ENCODE peak calls at places on chromosomes 5 and 9, in five cellular contexts. M is AG10803, X is thyroid gland, I is B cell, K is nephron progenitor cell. Z is an unnamed sample.

GRCh38 chr9:22986556-22986955 is 539.9 kb downstream of the DMRTA1 start:
- DNase-seq in M (no peak), X (no peak), I (no peak), K (no peak), Z (no peak)

GRCh38 chr5:119398713-119399492 is 43.1 kb downstream of the TNFAIP8 start:
- DNase-seq in M (peak; percentile 88), X (peak; percentile 89), I (no peak), K (peak; percentile 4), Z (peak; percentile 29)

GRCh38 chr9:6552738-6553121 is 92.8 kb downstream of the GLDC start:
- DNase-seq in M (no peak), X (no peak), I (no peak), K (no peak), Z (peak; percentile 20)

GRCh38 chr5:138696501-138696900 is 56.7 kb upstream of the CTNNA1 start:
- DNase-seq in M (peak; percentile 33), X (no peak), I (no peak), K (no peak), Z (peak; percentile 52)

GRCh38 chr5:105924366-105924765 is 1746.4 kb downstream of the EFNA5 start:
- DNase-seq in M (peak; percentile 67), X (no peak), I (no peak), K (no peak), Z (no peak)

GRCh38 chr9:80147866-80148265 is 576.1 kb downstream of the TLE4 start:
- DNase-seq in M (no peak), X (no peak), I (no peak), K (no peak), Z (no peak)

GRCh38 chr9:124297553-124297905 is 39.8 kb downstream of the NEK6 start:
- DNase-seq in M (peak; percentile 98), X (peak; percentile 91), I (no peak), K (no peak), Z (peak; percentile 90)

GRCh38 chr5:106894964-106895363 is 775.8 kb downstream of the EFNA5 start:
- DNase-seq in M (peak; percentile 23), X (no peak), I (no peak), K (no peak), Z (no peak)

GRCh38 chr5:170338933-170339779 is 41.6 kb upstream of the LCP2 start:
- DNase-seq in M (no peak), X (no peak), I (peak; percentile 73), K (no peak), Z (no peak)

GRCh38 chr5:174690256-174690655 is 34.1 kb upstream of the MSX2 start:
- DNase-seq in M (no peak), X (no peak), I (no peak), K (peak; percentile 25), Z (no peak)

GRCh38 chr5:149062371-149063016 is 368 bp downstream of the SH3TC2 start:
- DNase-seq in M (peak; percentile 79), X (no peak), I (no peak), K (no peak), Z (peak; percentile 97)

GRCh38 chr9:32926901-32927300 is 74.5 kb downstream of the APTX start:
- DNase-seq in M (peak; percentile 6), X (no peak), I (no peak), K (no peak), Z (peak; percentile 7)

GRCh38 chr9:114055061-114055460 is 23.0 kb downstream of the AMBP start:
- DNase-seq in M (no peak), X (no peak), I (no peak), K (no peak), Z (no peak)

GRCh38 chr9:126348911-126349550 is 22.4 kb downstream of the MVB12B start:
- DNase-seq in M (no peak), X (no peak), I (no peak), K (no peak), Z (no peak)

GRCh38 chr5:157286761-157287211 is 20.9 kb downstream of the CYFIP2 start:
- DNase-seq in M (peak; percentile 28), X (peak; percentile 25), I (no peak), K (no peak), Z (no peak)

GRCh38 chr5:150122158-150122510 is 33.5 kb downstream of the PDGFRB start:
- DNase-seq in M (no peak), X (no peak), I (no peak), K (no peak), Z (no peak)

GRCh38 chr5:98768160-98769005 is 5.1 kb upstream of the RGMB start:
- DNase-seq in M (peak; percentile 69), X (peak; percentile 43), I (peak; percentile 51), K (peak; percentile 69), Z (peak; percentile 59)

GRCh38 chr5:172106511-172107356 is 81.3 kb downstream of the STK10 start:
- DNase-seq in M (no peak), X (peak; percentile 52), I (peak; percentile 78), K (peak; percentile 91), Z (peak; percentile 30)

GRCh38 chr5:81794246-81794645 is 43.3 kb upstream of the SSBP2 start:
- DNase-seq in M (no peak), X (no peak), I (no peak), K (no peak), Z (no peak)

GRCh38 chr5:38258319-38259061 is at the start of gene EGFLAM:
- DNase-seq in M (no peak), X (peak; percentile 13), I (no peak), K (peak; percentile 87), Z (no peak)

GRCh38 chr5:98750693-98751092 is 22.8 kb upstream of the RGMB start:
- DNase-seq in M (no peak), X (no peak), I (peak; percentile 9), K (no peak), Z (no peak)

GRCh38 chr5:108747111-108748009 is at the start of gene FER:
- DNase-seq in M (peak; percentile 71), X (peak; percentile 54), I (peak; percentile 79), K (no peak), Z (peak; percentile 67)

GRCh38 chr9:124507880-124508432 is 757 bp upstream of the NR5A1 start:
- DNase-seq in M (no peak), X (no peak), I (no peak), K (no peak), Z (no peak)

GRCh38 chr9:87592554-87593394 is 95.1 kb downstream of the DAPK1 start:
- DNase-seq in M (peak; percentile 63), X (peak; percentile 79), I (no peak), K (no peak), Z (peak; percentile 37)

GRCh38 chr9:122835313-122835731 is 6.9 kb upstream of the PDCL start:
- DNase-seq in M (no peak), X (no peak), I (no peak), K (no peak), Z (no peak)

GRCh38 chr5:33994845-33995244 is 10.4 kb upstream of the SLC45A2 start:
- DNase-seq in M (peak; percentile 90), X (no peak), I (no peak), K (no peak), Z (peak; percentile 57)

GRCh38 chr5:55618318-55618717 is 83.6 kb upstream of the PLPP1 start:
- DNase-seq in M (no peak), X (no peak), I (no peak), K (no peak), Z (no peak)

GRCh38 chr5:56561-57290 is 35.2 kb upstream of the PLEKHG4B start:
- DNase-seq in M (peak; percentile 20), X (no peak), I (no peak), K (peak; percentile 81), Z (peak; percentile 14)

GRCh38 chr5:151095341-151096000 is 14.6 kb upstream of the TNIP1 start:
- DNase-seq in M (peak; percentile 51), X (peak; percentile 56), I (no peak), K (peak; percentile 31), Z (no peak)

DNA sequence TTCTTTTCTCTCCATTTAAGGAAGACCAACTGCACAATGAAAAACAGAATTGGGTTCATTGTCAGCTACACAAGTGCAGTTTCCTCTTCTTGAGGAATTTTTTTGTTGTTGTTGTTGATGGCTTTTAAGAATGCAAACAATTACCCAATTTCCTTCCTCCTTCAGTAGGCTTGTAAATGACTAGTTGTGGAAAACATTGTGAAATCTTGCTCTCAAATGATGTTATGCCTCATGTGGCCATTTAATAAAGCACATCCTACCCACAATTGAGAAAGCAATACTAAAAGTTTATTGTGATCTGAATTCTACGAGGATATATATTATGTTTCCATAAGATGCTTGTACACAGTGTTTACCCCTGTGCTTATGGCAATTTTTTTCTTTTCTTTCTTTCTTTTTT is 171.6 kb downstream of the FAM174A start:
- DNase-seq in M (peak; percentile 14), X (no peak), I (no peak), K (no peak), Z (no peak)
- TF ChIP-seq CTCF in M (no peak), X (no peak), I (peak; percentile 55), K (no peak), Z (peak; percentile 23)

DNA sequence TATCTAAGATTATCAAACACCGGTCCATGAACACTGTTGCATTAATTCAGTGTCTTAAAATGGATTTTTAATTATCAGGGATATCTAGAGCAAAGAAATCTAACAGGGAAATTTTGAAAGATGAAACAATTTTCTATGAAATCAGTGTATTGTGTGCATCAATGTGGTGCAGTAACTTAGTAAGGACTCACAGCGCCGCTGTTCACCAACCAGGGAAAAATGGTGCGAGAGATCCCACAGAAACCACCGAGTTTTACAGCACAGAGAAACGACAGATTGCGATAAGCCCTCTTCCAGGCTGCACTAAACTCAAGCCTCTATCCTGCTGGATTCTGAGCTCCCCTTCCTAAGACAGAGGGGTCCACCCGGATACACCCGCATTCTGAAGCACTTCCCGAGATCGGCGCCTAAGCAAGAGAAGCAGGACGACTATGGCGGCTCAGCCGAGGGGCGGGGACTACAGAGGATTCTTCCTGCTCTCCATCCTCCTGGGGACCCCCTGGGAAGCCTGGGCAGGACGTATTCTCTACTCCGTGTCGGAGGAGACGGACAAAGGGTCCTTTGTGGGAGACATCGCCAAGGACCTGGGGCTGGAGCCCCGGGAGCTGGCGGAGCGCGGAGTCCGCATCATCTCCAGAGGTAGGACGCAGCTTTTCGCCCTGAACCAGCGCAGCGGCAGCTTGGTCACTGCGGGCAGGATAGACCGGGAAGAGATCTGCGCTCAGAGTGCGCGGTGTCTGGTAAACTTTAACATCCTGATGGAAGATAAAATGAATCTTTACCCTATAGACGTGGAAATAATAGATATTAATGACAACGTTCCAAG is at the start of gene PCDHGA7:
- DNase-seq in M (peak; percentile 58), X (peak; percentile 22), I (no peak), K (no peak), Z (no peak)
- TF ChIP-seq CTCF in M (peak; percentile 67), X (peak; percentile 9), I (no peak), K (no peak), Z (peak; percentile 70)

GRCh38 chr9:127763918-127764384 is 14.5 kb downstream of the SH2D3C start:
- DNase-seq in M (no peak), X (peak; percentile 22), I (peak; percentile 51), K (peak; percentile 31), Z (no peak)
- TF ChIP-seq CTCF in M (peak; percentile 15), X (no peak), I (peak; percentile 34), K (no peak), Z (peak; percentile 58)

DNA sequence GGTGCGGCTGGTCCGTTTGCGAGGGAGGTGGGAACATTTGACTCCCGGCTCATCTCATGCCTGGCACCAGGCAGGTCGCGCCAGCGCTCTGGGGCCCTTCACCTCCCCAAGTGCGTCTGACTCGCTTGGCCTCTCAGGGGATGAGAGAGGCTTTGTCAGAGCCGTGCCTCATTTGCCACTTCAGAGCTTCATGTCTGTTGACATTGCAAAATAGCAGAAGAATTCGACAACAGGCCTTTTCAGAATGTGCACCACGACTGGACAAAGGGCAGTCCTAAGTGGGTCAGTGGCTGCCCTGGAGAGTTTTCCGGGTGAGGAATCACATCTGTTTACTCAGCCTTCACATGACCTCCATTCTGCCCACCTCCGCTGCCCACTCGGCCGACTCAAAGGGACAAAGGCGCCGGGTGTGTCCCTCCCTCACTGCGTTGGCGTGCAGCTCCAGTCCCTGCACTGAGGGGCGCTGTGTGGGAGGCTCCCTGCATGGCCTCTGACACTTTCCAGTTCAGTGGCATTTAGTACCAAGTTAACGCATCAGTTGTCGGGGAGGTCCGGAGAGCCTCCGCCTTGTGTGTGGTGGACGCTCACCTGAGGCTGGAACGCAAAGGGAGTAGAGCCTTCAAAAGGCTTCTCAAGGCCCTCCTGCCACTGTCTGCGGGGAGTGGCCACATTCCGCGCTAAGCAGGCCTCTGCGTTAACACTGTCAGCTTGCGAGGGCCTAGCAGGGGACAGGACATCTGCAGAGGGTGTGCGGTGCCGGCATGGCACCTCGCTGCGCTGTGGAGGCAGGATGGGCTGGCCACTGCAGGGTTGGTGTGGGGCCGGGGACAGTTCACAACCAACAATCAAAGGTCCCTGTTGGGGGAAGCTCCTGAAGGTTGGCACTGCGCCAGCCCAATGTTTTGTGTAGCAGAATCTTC is 171.5 kb downstream of the NXNL2 start:
- DNase-seq in M (no peak), X (peak; percentile 98), I (no peak), K (peak; percentile 69), Z (no peak)
- TF ChIP-seq CTCF in M (no peak), X (peak; percentile 67), I (no peak), K (no peak), Z (no peak)